ENCODE peak calls at places on chromosomes 7 and 10, in nine cellular contexts. One of them, this sample, is unnamed.
A peak's percentile ranks its signal among the peaks of the same experiment; 100 is the strongest.

GRCh38 chr10:95260397-95260881 is 30.4 kb downstream of the PDLIM1 start:
- DNase-seq in lower leg skin: no peak
- DNase-seq in left lung: no peak
- DNase-seq in brain microvascular endothelial cell: peak; percentile 94
- DNase-seq in CD4-positive, alpha-beta T cell: no peak
- DNase-seq in B cell: no peak
- DNase-seq in bronchial epithelial cell: peak; percentile 89
- DNase-seq in transverse colon: no peak
- DNase-seq in vagina: peak; percentile 81
- DNase-seq in this sample: peak; percentile 73

GRCh38 chr7:26398436-26399308 is 107.0 kb downstream of the SNX10 start:
- DNase-seq in lower leg skin: peak; percentile 89
- DNase-seq in left lung: peak; percentile 76
- DNase-seq in brain microvascular endothelial cell: no peak
- DNase-seq in CD4-positive, alpha-beta T cell: no peak
- DNase-seq in B cell: peak; percentile 92
- DNase-seq in bronchial epithelial cell: peak; percentile 19
- DNase-seq in transverse colon: peak; percentile 68
- DNase-seq in vagina: no peak
- DNase-seq in this sample: peak; percentile 38

GRCh38 chr7:133023370-133024075 is 58.4 kb downstream of the CHCHD3 start:
- DNase-seq in lower leg skin: no peak
- DNase-seq in left lung: no peak
- DNase-seq in brain microvascular endothelial cell: no peak
- DNase-seq in CD4-positive, alpha-beta T cell: no peak
- DNase-seq in B cell: no peak
- DNase-seq in bronchial epithelial cell: no peak
- DNase-seq in transverse colon: no peak
- DNase-seq in vagina: no peak
- DNase-seq in this sample: no peak

GRCh38 chr7:149824748-149825566 is 13.2 kb upstream of the ZNF862 start:
- DNase-seq in lower leg skin: no peak
- DNase-seq in left lung: no peak
- DNase-seq in brain microvascular endothelial cell: no peak
- DNase-seq in CD4-positive, alpha-beta T cell: no peak
- DNase-seq in B cell: no peak
- DNase-seq in bronchial epithelial cell: no peak
- DNase-seq in transverse colon: no peak
- DNase-seq in vagina: no peak
- DNase-seq in this sample: no peak

GRCh38 chr7:141072548-141073172 is 1.2 kb upstream of the TMEM178B start:
- DNase-seq in lower leg skin: no peak
- DNase-seq in left lung: no peak
- DNase-seq in brain microvascular endothelial cell: peak; percentile 79
- DNase-seq in CD4-positive, alpha-beta T cell: no peak
- DNase-seq in B cell: no peak
- DNase-seq in bronchial epithelial cell: peak; percentile 29
- DNase-seq in transverse colon: peak; percentile 19
- DNase-seq in vagina: peak; percentile 56
- DNase-seq in this sample: peak; percentile 60

GRCh38 chr7:46168671-46169383 is 247.8 kb upstream of the IGFBP3 start:
- DNase-seq in lower leg skin: no peak
- DNase-seq in left lung: no peak
- DNase-seq in brain microvascular endothelial cell: no peak
- DNase-seq in CD4-positive, alpha-beta T cell: no peak
- DNase-seq in B cell: no peak
- DNase-seq in bronchial epithelial cell: peak; percentile 79
- DNase-seq in transverse colon: no peak
- DNase-seq in vagina: no peak
- DNase-seq in this sample: peak; percentile 37

GRCh38 chr7:19146699-19147098 is 1.5 kb upstream of the FERD3L start:
- DNase-seq in lower leg skin: no peak
- DNase-seq in left lung: no peak
- DNase-seq in brain microvascular endothelial cell: no peak
- DNase-seq in CD4-positive, alpha-beta T cell: no peak
- DNase-seq in B cell: no peak
- DNase-seq in bronchial epithelial cell: peak; percentile 26
- DNase-seq in transverse colon: no peak
- DNase-seq in vagina: no peak
- DNase-seq in this sample: peak; percentile 53

GRCh38 chr10:14010083-14010551 is 320.6 kb downstream of the FRMD4A start:
- DNase-seq in lower leg skin: peak; percentile 60
- DNase-seq in left lung: no peak
- DNase-seq in brain microvascular endothelial cell: peak; percentile 71
- DNase-seq in CD4-positive, alpha-beta T cell: no peak
- DNase-seq in B cell: no peak
- DNase-seq in bronchial epithelial cell: peak; percentile 27
- DNase-seq in transverse colon: no peak
- DNase-seq in vagina: no peak
- DNase-seq in this sample: no peak

GRCh38 chr10:16777473-16778370 is 39.5 kb downstream of the RSU1 start:
- DNase-seq in lower leg skin: no peak
- DNase-seq in left lung: no peak
- DNase-seq in brain microvascular endothelial cell: peak; percentile 62
- DNase-seq in CD4-positive, alpha-beta T cell: no peak
- DNase-seq in B cell: no peak
- DNase-seq in bronchial epithelial cell: peak; percentile 42
- DNase-seq in transverse colon: no peak
- DNase-seq in vagina: no peak
- DNase-seq in this sample: peak; percentile 63

GRCh38 chr7:6012355-6013104 is 3.5 kb downstream of the AIMP2 start:
- DNase-seq in lower leg skin: no peak
- DNase-seq in left lung: peak; percentile 47
- DNase-seq in brain microvascular endothelial cell: peak; percentile 9
- DNase-seq in CD4-positive, alpha-beta T cell: no peak
- DNase-seq in B cell: no peak
- DNase-seq in bronchial epithelial cell: peak; percentile 68
- DNase-seq in transverse colon: peak; percentile 63
- DNase-seq in vagina: no peak
- DNase-seq in this sample: no peak

GRCh38 chr7:151265351-151265931 is 16.9 kb upstream of the SMARCD3 start:
- DNase-seq in lower leg skin: no peak
- DNase-seq in left lung: no peak
- DNase-seq in brain microvascular endothelial cell: no peak
- DNase-seq in CD4-positive, alpha-beta T cell: no peak
- DNase-seq in B cell: no peak
- DNase-seq in bronchial epithelial cell: no peak
- DNase-seq in transverse colon: no peak
- DNase-seq in vagina: no peak
- DNase-seq in this sample: no peak

GRCh38 chr10:119313645-119314044 is 106.3 kb downstream of the GRK5 start:
- DNase-seq in lower leg skin: no peak
- DNase-seq in left lung: no peak
- DNase-seq in brain microvascular endothelial cell: no peak
- DNase-seq in CD4-positive, alpha-beta T cell: peak; percentile 15
- DNase-seq in B cell: peak; percentile 79
- DNase-seq in bronchial epithelial cell: no peak
- DNase-seq in transverse colon: peak; percentile 43
- DNase-seq in vagina: no peak
- DNase-seq in this sample: no peak

GRCh38 chr10:80529604-80530003 is 8.1 kb upstream of the SH2D4B start:
- DNase-seq in lower leg skin: no peak
- DNase-seq in left lung: no peak
- DNase-seq in brain microvascular endothelial cell: no peak
- DNase-seq in CD4-positive, alpha-beta T cell: peak; percentile 66
- DNase-seq in B cell: no peak
- DNase-seq in bronchial epithelial cell: no peak
- DNase-seq in transverse colon: no peak
- DNase-seq in vagina: no peak
- DNase-seq in this sample: no peak

GRCh38 chr10:29692121-29692539 is 57.4 kb upstream of the SVIL start:
- DNase-seq in lower leg skin: no peak
- DNase-seq in left lung: no peak
- DNase-seq in brain microvascular endothelial cell: no peak
- DNase-seq in CD4-positive, alpha-beta T cell: no peak
- DNase-seq in B cell: no peak
- DNase-seq in bronchial epithelial cell: peak; percentile 75
- DNase-seq in transverse colon: no peak
- DNase-seq in vagina: no peak
- DNase-seq in this sample: no peak

GRCh38 chr10:132002004-132002403 is 20.3 kb upstream of the BNIP3 start:
- DNase-seq in lower leg skin: peak; percentile 42
- DNase-seq in left lung: no peak
- DNase-seq in brain microvascular endothelial cell: no peak
- DNase-seq in CD4-positive, alpha-beta T cell: no peak
- DNase-seq in B cell: no peak
- DNase-seq in bronchial epithelial cell: no peak
- DNase-seq in transverse colon: no peak
- DNase-seq in vagina: no peak
- DNase-seq in this sample: no peak

GRCh38 chr10:96313348-96313747 is 9.1 kb downstream of the DNTT start:
- DNase-seq in lower leg skin: no peak
- DNase-seq in left lung: no peak
- DNase-seq in brain microvascular endothelial cell: no peak
- DNase-seq in CD4-positive, alpha-beta T cell: no peak
- DNase-seq in B cell: no peak
- DNase-seq in bronchial epithelial cell: no peak
- DNase-seq in transverse colon: no peak
- DNase-seq in vagina: peak; percentile 22
- DNase-seq in this sample: no peak

DNA sequence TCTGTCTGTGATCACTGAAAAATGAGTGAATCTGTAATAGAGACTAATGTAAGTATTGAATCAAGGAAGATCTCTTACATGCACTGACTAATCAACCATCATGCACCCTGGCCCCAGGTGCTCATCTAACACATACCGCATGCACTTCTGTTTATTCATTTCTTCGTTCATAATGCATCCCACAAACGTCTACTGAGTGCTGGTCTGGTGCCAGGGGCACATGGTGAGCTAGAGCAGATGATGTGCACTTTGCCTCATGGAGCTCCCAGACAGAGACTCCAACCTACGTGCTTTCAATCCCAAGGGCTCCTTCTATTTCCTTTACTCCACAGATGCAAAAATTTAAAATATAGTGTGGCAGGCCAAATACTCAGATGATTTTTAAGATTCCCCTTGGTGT is 10.7 kb downstream of the C10orf90 start:
- DNase-seq in lower leg skin: peak; percentile 54
- DNase-seq in left lung: no peak
- DNase-seq in brain microvascular endothelial cell: no peak
- DNase-seq in CD4-positive, alpha-beta T cell: no peak
- DNase-seq in B cell: no peak
- DNase-seq in bronchial epithelial cell: no peak
- DNase-seq in transverse colon: no peak
- DNase-seq in vagina: no peak
- DNase-seq in this sample: no peak
- TF ChIP-seq CTCF in lower leg skin: no peak
- TF ChIP-seq CTCF in left lung: no peak
- TF ChIP-seq CTCF in brain microvascular endothelial cell: no peak
- TF ChIP-seq CTCF in CD4-positive, alpha-beta T cell: no peak
- TF ChIP-seq CTCF in B cell: no peak
- TF ChIP-seq CTCF in bronchial epithelial cell: no peak
- TF ChIP-seq CTCF in transverse colon: no peak
- TF ChIP-seq CTCF in vagina: no peak
- TF ChIP-seq CTCF in this sample: no peak

GRCh38 chr7:32206987-32207386 is 136.8 kb upstream of the PDE1C start:
- DNase-seq in lower leg skin: no peak
- DNase-seq in left lung: no peak
- DNase-seq in brain microvascular endothelial cell: peak; percentile 17
- DNase-seq in CD4-positive, alpha-beta T cell: no peak
- DNase-seq in B cell: no peak
- DNase-seq in bronchial epithelial cell: no peak
- DNase-seq in transverse colon: no peak
- DNase-seq in vagina: peak; percentile 60
- DNase-seq in this sample: peak; percentile 5
- TF ChIP-seq CTCF in lower leg skin: no peak
- TF ChIP-seq CTCF in left lung: no peak
- TF ChIP-seq CTCF in brain microvascular endothelial cell: peak; percentile 74
- TF ChIP-seq CTCF in CD4-positive, alpha-beta T cell: no peak
- TF ChIP-seq CTCF in B cell: no peak
- TF ChIP-seq CTCF in bronchial epithelial cell: no peak
- TF ChIP-seq CTCF in transverse colon: no peak
- TF ChIP-seq CTCF in vagina: no peak
- TF ChIP-seq CTCF in this sample: peak; percentile 12

GRCh38 chr10:79314761-79315601 is 32.3 kb upstream of the PPIF start:
- DNase-seq in lower leg skin: no peak
- DNase-seq in left lung: peak; percentile 32
- DNase-seq in brain microvascular endothelial cell: no peak
- DNase-seq in CD4-positive, alpha-beta T cell: no peak
- DNase-seq in B cell: no peak
- DNase-seq in bronchial epithelial cell: no peak
- DNase-seq in transverse colon: no peak
- DNase-seq in vagina: no peak
- DNase-seq in this sample: no peak

GRCh38 chr10:79318369-79318768 is 28.9 kb upstream of the PPIF start:
- DNase-seq in lower leg skin: no peak
- DNase-seq in left lung: peak; percentile 26
- DNase-seq in brain microvascular endothelial cell: no peak
- DNase-seq in CD4-positive, alpha-beta T cell: no peak
- DNase-seq in B cell: no peak
- DNase-seq in bronchial epithelial cell: no peak
- DNase-seq in transverse colon: no peak
- DNase-seq in vagina: no peak
- DNase-seq in this sample: no peak

GRCh38 chr10:79315602-79315920 is 31.7 kb upstream of the PPIF start:
- DNase-seq in lower leg skin: no peak
- DNase-seq in left lung: no peak
- DNase-seq in brain microvascular endothelial cell: no peak
- DNase-seq in CD4-positive, alpha-beta T cell: no peak
- DNase-seq in B cell: no peak
- DNase-seq in bronchial epithelial cell: no peak
- DNase-seq in transverse colon: no peak
- DNase-seq in vagina: no peak
- DNase-seq in this sample: no peak

GRCh38 chr10:79319372-79319771 is 27.9 kb upstream of the PPIF start:
- DNase-seq in lower leg skin: no peak
- DNase-seq in left lung: peak; percentile 26
- DNase-seq in brain microvascular endothelial cell: no peak
- DNase-seq in CD4-positive, alpha-beta T cell: no peak
- DNase-seq in B cell: no peak
- DNase-seq in bronchial epithelial cell: no peak
- DNase-seq in transverse colon: no peak
- DNase-seq in vagina: no peak
- DNase-seq in this sample: no peak

GRCh38 chr10:79316671-79317431 is 30.4 kb upstream of the PPIF start:
- DNase-seq in lower leg skin: no peak
- DNase-seq in left lung: no peak
- DNase-seq in brain microvascular endothelial cell: no peak
- DNase-seq in CD4-positive, alpha-beta T cell: no peak
- DNase-seq in B cell: peak; percentile 61
- DNase-seq in bronchial epithelial cell: no peak
- DNase-seq in transverse colon: no peak
- DNase-seq in vagina: no peak
- DNase-seq in this sample: no peak
- TF ChIP-seq CTCF in lower leg skin: no peak
- TF ChIP-seq CTCF in left lung: no peak
- TF ChIP-seq CTCF in brain microvascular endothelial cell: peak; percentile 20
- TF ChIP-seq CTCF in CD4-positive, alpha-beta T cell: no peak
- TF ChIP-seq CTCF in B cell: no peak
- TF ChIP-seq CTCF in bronchial epithelial cell: peak; percentile 13
- TF ChIP-seq CTCF in transverse colon: no peak
- TF ChIP-seq CTCF in vagina: no peak
- TF ChIP-seq CTCF in this sample: no peak

GRCh38 chr7:137458399-137458798 is 114.9 kb upstream of the PTN start:
- DNase-seq in lower leg skin: no peak
- DNase-seq in left lung: no peak
- DNase-seq in brain microvascular endothelial cell: no peak
- DNase-seq in CD4-positive, alpha-beta T cell: no peak
- DNase-seq in B cell: no peak
- DNase-seq in bronchial epithelial cell: peak; percentile 78
- DNase-seq in transverse colon: no peak
- DNase-seq in vagina: no peak
- DNase-seq in this sample: no peak
- TF ChIP-seq CTCF in lower leg skin: no peak
- TF ChIP-seq CTCF in left lung: no peak
- TF ChIP-seq CTCF in brain microvascular endothelial cell: no peak
- TF ChIP-seq CTCF in CD4-positive, alpha-beta T cell: no peak
- TF ChIP-seq CTCF in B cell: no peak
- TF ChIP-seq CTCF in bronchial epithelial cell: no peak
- TF ChIP-seq CTCF in transverse colon: no peak
- TF ChIP-seq CTCF in vagina: no peak
- TF ChIP-seq CTCF in this sample: no peak

GRCh38 chr7:101126651-101127459 is at the start of gene SERPINE1:
- DNase-seq in lower leg skin: peak; percentile 97
- DNase-seq in left lung: peak; percentile 89
- DNase-seq in brain microvascular endothelial cell: peak; percentile 100
- DNase-seq in CD4-positive, alpha-beta T cell: peak; percentile 47
- DNase-seq in B cell: peak; percentile 52
- DNase-seq in bronchial epithelial cell: peak; percentile 98
- DNase-seq in transverse colon: peak; percentile 74
- DNase-seq in vagina: peak; percentile 99
- DNase-seq in this sample: peak; percentile 99
- TF ChIP-seq CTCF in lower leg skin: no peak
- TF ChIP-seq CTCF in left lung: no peak
- TF ChIP-seq CTCF in brain microvascular endothelial cell: peak; percentile 54
- TF ChIP-seq CTCF in CD4-positive, alpha-beta T cell: no peak
- TF ChIP-seq CTCF in B cell: no peak
- TF ChIP-seq CTCF in bronchial epithelial cell: no peak
- TF ChIP-seq CTCF in transverse colon: no peak
- TF ChIP-seq CTCF in vagina: no peak
- TF ChIP-seq CTCF in this sample: peak; percentile 37